ENCODE peak calls at places on chromosomes 12 and 14, in six cellular contexts. One of them, this sample, is unnamed.

GRCh38 chr14:85142982-85143381 is 387.0 kb upstream of the FLRT2 start:
- DNase-seq in GM12878: no peak
- DNase-seq in CD8-positive, alpha-beta T cell: no peak
- DNase-seq in fibroblast of lung: no peak
- DNase-seq in choroid plexus epithelial cell: peak; percentile 65
- DNase-seq in epithelial cell of esophagus: no peak
- DNase-seq in this sample: no peak

GRCh38 chr12:43292699-43293098 is 259.3 kb downstream of the ADAMTS20 start:
- DNase-seq in epithelial cell of esophagus: peak; percentile 56
- DNase-seq in fibroblast of lung: peak; percentile 37
- DNase-seq in choroid plexus epithelial cell: peak; percentile 77
- DNase-seq in GM12878: no peak
- DNase-seq in CD8-positive, alpha-beta T cell: no peak
- DNase-seq in this sample: no peak

GRCh38 chr12:25681580-25681979 is 128.5 kb upstream of the LMNTD1 start:
- DNase-seq in choroid plexus epithelial cell: no peak
- DNase-seq in GM12878: no peak
- DNase-seq in CD8-positive, alpha-beta T cell: no peak
- DNase-seq in epithelial cell of esophagus: peak; percentile 43
- DNase-seq in fibroblast of lung: no peak
- DNase-seq in this sample: no peak

GRCh38 chr14:50647753-50648152 is 20.4 kb downstream of the SAV1 start:
- DNase-seq in CD8-positive, alpha-beta T cell: no peak
- DNase-seq in GM12878: no peak
- DNase-seq in choroid plexus epithelial cell: no peak
- DNase-seq in epithelial cell of esophagus: no peak
- DNase-seq in fibroblast of lung: peak; percentile 68
- DNase-seq in this sample: no peak

GRCh38 chr12:27493260-27493935 is 30.6 kb upstream of the PPFIBP1 start:
- DNase-seq in GM12878: no peak
- DNase-seq in CD8-positive, alpha-beta T cell: no peak
- DNase-seq in choroid plexus epithelial cell: peak; percentile 43
- DNase-seq in fibroblast of lung: no peak
- DNase-seq in epithelial cell of esophagus: peak; percentile 34
- DNase-seq in this sample: no peak

GRCh38 chr14:64217747-64218146 is 76.4 kb downstream of the ESR2 start:
- DNase-seq in GM12878: no peak
- DNase-seq in fibroblast of lung: no peak
- DNase-seq in choroid plexus epithelial cell: no peak
- DNase-seq in epithelial cell of esophagus: no peak
- DNase-seq in CD8-positive, alpha-beta T cell: no peak
- DNase-seq in this sample: no peak

GRCh38 chr12:76422154-76422877 is 74.1 kb upstream of the BBS10 start:
- DNase-seq in choroid plexus epithelial cell: peak; percentile 32
- DNase-seq in epithelial cell of esophagus: no peak
- DNase-seq in fibroblast of lung: peak; percentile 17
- DNase-seq in CD8-positive, alpha-beta T cell: no peak
- DNase-seq in GM12878: no peak
- DNase-seq in this sample: no peak

GRCh38 chr12:85057370-85057963 is 21.3 kb downstream of the LRRIQ1 start:
- DNase-seq in GM12878: no peak
- DNase-seq in epithelial cell of esophagus: peak; percentile 64
- DNase-seq in CD8-positive, alpha-beta T cell: no peak
- DNase-seq in fibroblast of lung: peak; percentile 62
- DNase-seq in choroid plexus epithelial cell: peak; percentile 70
- DNase-seq in this sample: peak; percentile 45

GRCh38 chr12:15984097-15984800 is 73.1 kb downstream of the DERA start:
- DNase-seq in epithelial cell of esophagus: no peak
- DNase-seq in CD8-positive, alpha-beta T cell: no peak
- DNase-seq in choroid plexus epithelial cell: no peak
- DNase-seq in fibroblast of lung: no peak
- DNase-seq in GM12878: no peak
- DNase-seq in this sample: no peak

DNA sequence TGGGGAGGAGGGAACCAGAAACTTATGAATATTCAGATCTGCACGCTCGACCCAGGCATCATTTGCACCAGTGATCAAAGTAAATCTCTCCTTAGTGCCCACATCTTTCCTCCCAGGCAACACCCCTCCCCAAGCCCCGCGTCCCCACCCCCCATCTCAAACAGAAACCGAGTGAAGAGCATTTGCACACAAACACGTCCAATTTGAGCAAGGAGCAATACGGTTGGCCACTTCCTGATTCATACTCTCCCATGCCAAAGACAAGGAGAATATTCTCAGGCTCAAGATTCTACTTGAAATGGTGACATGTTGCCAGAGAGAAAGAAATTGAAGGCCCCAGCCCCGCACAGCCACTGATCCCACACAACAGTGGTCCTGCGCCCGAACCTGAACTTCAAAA is 7.1 kb downstream of the FOXN3 start:
- DNase-seq in fibroblast of lung: no peak
- DNase-seq in GM12878: no peak
- DNase-seq in epithelial cell of esophagus: peak; percentile 30
- DNase-seq in CD8-positive, alpha-beta T cell: no peak
- DNase-seq in choroid plexus epithelial cell: no peak
- DNase-seq in this sample: no peak
- H3K4me3 ChIP-seq in fibroblast of lung: no peak overlapping the region
- H3K4me3 ChIP-seq in GM12878: peak overlapping the region; percentile 57
- H3K4me3 ChIP-seq in epithelial cell of esophagus: peak overlapping the region; percentile 30
- H3K4me3 ChIP-seq in CD8-positive, alpha-beta T cell: no peak overlapping the region
- H3K4me3 ChIP-seq in choroid plexus epithelial cell: no peak overlapping the region
- H3K4me3 ChIP-seq in this sample: no peak overlapping the region

DNA sequence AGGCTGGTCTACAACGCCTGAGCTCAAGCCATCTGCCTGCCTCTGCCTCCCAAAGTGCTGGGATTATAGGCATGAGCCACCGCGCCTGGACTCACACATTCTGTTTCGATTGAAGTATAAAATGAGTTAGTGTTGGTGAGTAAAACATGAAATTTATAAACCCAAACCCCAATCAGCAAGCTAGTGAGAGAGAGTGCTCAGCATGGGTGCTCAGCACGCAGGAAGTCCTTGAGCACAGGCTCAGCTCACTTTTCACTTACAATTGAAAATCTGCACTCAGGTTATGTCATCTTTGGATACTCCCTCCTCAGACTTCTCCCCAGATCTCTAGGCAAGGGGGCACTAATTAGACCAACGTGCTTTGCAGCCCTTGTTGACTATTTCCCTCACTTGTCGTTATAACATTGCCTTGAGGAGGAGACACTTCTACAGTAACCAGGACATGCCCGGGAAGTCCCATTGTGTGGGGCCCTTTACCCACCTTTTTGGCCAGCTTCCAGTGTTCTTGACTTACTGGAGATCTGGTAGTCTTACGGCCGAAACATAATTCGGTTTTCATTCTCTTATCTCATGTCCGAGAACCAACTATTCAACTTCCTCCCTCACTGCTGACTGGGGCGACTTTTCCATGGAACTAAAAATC is 68.5 kb upstream of the AMN1 start:
- DNase-seq in fibroblast of lung: no peak
- DNase-seq in choroid plexus epithelial cell: no peak
- DNase-seq in GM12878: no peak
- DNase-seq in CD8-positive, alpha-beta T cell: no peak
- DNase-seq in epithelial cell of esophagus: no peak
- DNase-seq in this sample: no peak
- H3K4me3 ChIP-seq in fibroblast of lung: no peak overlapping the region
- H3K4me3 ChIP-seq in choroid plexus epithelial cell: no peak overlapping the region
- H3K4me3 ChIP-seq in GM12878: no peak overlapping the region
- H3K4me3 ChIP-seq in CD8-positive, alpha-beta T cell: peak overlapping the region; percentile 20
- H3K4me3 ChIP-seq in epithelial cell of esophagus: no peak overlapping the region
- H3K4me3 ChIP-seq in this sample: no peak overlapping the region

GRCh38 chr14:54347044-54347443 is 49.8 kb upstream of the CDKN3 start:
- DNase-seq in CD8-positive, alpha-beta T cell: no peak
- DNase-seq in choroid plexus epithelial cell: no peak
- DNase-seq in epithelial cell of esophagus: no peak
- DNase-seq in fibroblast of lung: no peak
- DNase-seq in GM12878: no peak
- DNase-seq in this sample: no peak

GRCh38 chr14:54348001-54348611 is 48.7 kb upstream of the CDKN3 start:
- DNase-seq in CD8-positive, alpha-beta T cell: no peak
- DNase-seq in GM12878: no peak
- DNase-seq in choroid plexus epithelial cell: peak; percentile 70
- DNase-seq in fibroblast of lung: peak; percentile 64
- DNase-seq in epithelial cell of esophagus: peak; percentile 50
- DNase-seq in this sample: peak; percentile 46

GRCh38 chr14:54350196-54350595 is 46.6 kb upstream of the CDKN3 start:
- DNase-seq in GM12878: no peak
- DNase-seq in CD8-positive, alpha-beta T cell: no peak
- DNase-seq in choroid plexus epithelial cell: peak; percentile 84
- DNase-seq in fibroblast of lung: peak; percentile 81
- DNase-seq in epithelial cell of esophagus: no peak
- DNase-seq in this sample: no peak

GRCh38 chr14:54349713-54350112 is 47.1 kb upstream of the CDKN3 start:
- DNase-seq in choroid plexus epithelial cell: no peak
- DNase-seq in GM12878: no peak
- DNase-seq in epithelial cell of esophagus: no peak
- DNase-seq in fibroblast of lung: no peak
- DNase-seq in CD8-positive, alpha-beta T cell: no peak
- DNase-seq in this sample: no peak

DNA sequence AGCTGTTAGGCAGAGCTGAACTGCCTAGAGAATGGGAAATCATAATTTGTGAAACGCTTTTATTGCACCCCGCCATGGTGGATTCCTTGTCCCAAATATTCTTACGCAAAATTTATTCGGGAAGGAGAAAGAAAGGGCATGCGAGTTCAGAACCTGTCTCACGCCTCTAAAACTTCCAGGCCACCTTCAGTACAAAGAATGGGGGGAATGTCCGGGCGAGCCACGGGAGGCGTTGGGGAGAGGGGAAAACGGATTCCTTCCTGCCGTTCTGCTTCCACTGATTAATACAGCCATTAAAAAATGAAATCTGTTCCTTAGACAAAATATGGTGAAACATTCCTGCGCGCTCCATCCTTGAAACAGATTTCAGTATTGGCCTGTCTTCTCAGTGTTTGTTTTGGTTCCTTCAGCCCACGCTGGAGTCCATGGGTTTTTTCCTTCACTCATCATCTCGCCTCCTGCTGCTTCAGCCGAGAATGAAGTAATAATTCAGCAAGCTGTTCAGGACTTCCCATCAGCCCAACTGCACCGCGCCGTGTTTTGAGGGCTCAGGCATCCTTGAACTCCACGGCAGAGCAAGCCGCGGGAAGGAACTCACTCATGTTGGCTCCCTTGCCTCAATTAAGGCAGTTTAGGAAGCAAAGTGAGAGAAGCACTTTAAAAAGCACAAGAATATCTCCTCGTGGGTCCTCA is 47.7 kb upstream of the CDKN3 start:
- DNase-seq in epithelial cell of esophagus: no peak
- DNase-seq in choroid plexus epithelial cell: peak; percentile 94
- DNase-seq in fibroblast of lung: peak; percentile 24
- DNase-seq in CD8-positive, alpha-beta T cell: no peak
- DNase-seq in GM12878: no peak
- DNase-seq in this sample: no peak
- H3K4me3 ChIP-seq in epithelial cell of esophagus: no peak overlapping the region
- H3K4me3 ChIP-seq in choroid plexus epithelial cell: peak overlapping the region; percentile 48
- H3K4me3 ChIP-seq in fibroblast of lung: no peak overlapping the region
- H3K4me3 ChIP-seq in CD8-positive, alpha-beta T cell: no peak overlapping the region
- H3K4me3 ChIP-seq in GM12878: no peak overlapping the region
- H3K4me3 ChIP-seq in this sample: no peak overlapping the region

DNA sequence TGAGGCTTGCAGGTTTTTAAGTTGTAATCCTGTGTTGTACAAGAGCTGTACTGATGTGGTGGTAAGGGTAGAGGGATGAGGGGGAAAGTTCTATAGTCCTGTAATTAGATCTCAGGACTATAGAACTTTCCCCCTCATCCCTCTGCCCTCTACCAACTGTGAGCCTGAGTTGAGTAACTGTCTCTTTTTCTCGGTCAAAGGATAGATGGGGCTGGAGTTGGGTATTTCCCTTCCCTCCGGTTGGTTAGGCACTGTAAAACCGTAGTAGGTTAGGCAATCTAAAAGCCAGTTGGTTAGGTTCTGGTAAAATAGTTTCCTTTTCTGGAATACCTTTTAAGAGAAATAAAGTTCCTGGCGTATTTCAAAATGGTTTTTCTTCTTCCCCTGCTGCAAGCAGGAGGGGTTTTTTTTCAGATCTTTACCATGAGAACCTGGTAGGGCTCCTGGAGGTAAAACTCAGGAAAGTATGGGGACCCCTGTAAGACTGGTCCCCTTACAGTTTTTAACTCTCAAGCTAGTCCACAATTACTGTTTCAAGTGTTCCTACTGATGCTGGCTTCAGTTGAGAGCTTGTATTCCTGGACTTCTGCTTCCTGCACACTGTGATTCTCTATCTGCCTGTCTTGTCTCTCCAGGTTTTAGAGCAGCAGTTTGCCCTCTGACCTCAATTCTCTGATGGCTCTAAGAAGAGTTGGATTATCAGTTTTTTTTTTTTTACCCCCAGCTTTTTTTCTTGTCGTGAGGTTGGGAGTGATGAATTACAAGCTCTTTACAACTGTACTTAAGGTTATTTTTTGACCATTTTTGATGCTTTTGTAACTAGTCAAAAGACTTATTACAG is 58.7 kb downstream of the FUT8 start:
- DNase-seq in choroid plexus epithelial cell: no peak
- DNase-seq in epithelial cell of esophagus: no peak
- DNase-seq in CD8-positive, alpha-beta T cell: no peak
- DNase-seq in fibroblast of lung: no peak
- DNase-seq in GM12878: peak; percentile 53
- DNase-seq in this sample: no peak
- H3K4me3 ChIP-seq in choroid plexus epithelial cell: no peak overlapping the region
- H3K4me3 ChIP-seq in epithelial cell of esophagus: no peak overlapping the region
- H3K4me3 ChIP-seq in CD8-positive, alpha-beta T cell: no peak overlapping the region
- H3K4me3 ChIP-seq in fibroblast of lung: no peak overlapping the region
- H3K4me3 ChIP-seq in GM12878: peak overlapping the region; percentile 30
- H3K4me3 ChIP-seq in this sample: no peak overlapping the region

DNA sequence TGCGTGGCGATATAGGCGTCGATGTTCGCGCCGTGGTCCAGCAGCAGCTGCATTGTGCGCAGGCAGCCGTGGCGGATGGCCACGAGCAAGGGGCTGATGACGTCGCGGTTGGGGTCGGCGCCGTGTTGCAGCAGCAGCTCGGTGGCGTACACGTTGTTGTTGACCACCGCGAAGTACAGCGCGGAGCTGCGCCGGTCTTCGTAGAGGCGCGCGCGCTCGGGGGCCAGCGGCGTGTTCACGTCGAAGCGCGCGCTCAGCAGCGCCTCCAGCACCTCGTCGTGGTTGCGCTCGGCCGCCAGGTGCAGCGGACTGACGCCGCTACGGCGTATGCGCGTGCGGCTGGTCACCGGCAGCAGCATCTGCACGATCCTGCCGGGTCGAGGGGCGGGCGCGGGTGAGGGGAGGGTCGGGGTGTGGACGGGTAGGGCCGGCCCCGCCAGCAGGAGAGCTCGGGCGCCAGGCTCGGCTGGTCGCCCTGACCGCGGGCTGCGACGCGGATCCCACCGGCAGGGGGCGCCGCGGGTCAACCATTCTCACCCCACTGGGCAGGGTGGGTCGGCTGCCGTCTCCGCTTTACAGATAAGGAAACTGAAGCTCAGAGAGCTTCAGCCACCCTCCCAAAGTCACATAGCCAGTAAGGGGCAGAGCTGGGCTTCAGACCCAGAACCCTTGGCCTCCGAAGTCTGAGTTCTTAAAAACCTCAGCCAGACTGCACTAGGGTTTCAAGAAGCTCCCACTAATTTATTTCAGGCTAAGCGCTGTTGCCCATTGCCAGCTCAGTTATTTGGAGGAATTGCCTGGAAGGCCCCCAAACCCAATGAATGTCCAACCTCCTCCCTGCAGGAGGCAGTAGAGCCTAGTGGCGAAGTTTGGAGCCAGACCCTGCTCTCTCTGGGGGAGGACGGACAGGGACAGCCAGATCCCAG is 12.4 kb downstream of the FAM181A start:
- DNase-seq in fibroblast of lung: peak; percentile 53
- DNase-seq in CD8-positive, alpha-beta T cell: peak; percentile 87
- DNase-seq in choroid plexus epithelial cell: peak; percentile 74
- DNase-seq in epithelial cell of esophagus: peak; percentile 73
- DNase-seq in GM12878: peak; percentile 25
- DNase-seq in this sample: no peak
- H3K4me3 ChIP-seq in fibroblast of lung: no peak overlapping the region
- H3K4me3 ChIP-seq in CD8-positive, alpha-beta T cell: peak overlapping the region; percentile 33
- H3K4me3 ChIP-seq in choroid plexus epithelial cell: peak overlapping the region; percentile 34
- H3K4me3 ChIP-seq in epithelial cell of esophagus: no peak overlapping the region
- H3K4me3 ChIP-seq in GM12878: no peak overlapping the region
- H3K4me3 ChIP-seq in this sample: no peak overlapping the region

GRCh38 chr12:124553862-124554428 is 13.5 kb downstream of the NCOR2 start:
- DNase-seq in choroid plexus epithelial cell: no peak
- DNase-seq in fibroblast of lung: no peak
- DNase-seq in epithelial cell of esophagus: no peak
- DNase-seq in CD8-positive, alpha-beta T cell: no peak
- DNase-seq in GM12878: no peak
- DNase-seq in this sample: no peak
- H3K4me3 ChIP-seq in choroid plexus epithelial cell: no peak overlapping the region
- H3K4me3 ChIP-seq in fibroblast of lung: no peak overlapping the region
- H3K4me3 ChIP-seq in epithelial cell of esophagus: no peak overlapping the region
- H3K4me3 ChIP-seq in CD8-positive, alpha-beta T cell: peak overlapping the region; percentile 41
- H3K4me3 ChIP-seq in GM12878: no peak overlapping the region
- H3K4me3 ChIP-seq in this sample: no peak overlapping the region

This sample was measured in Jurkat, Clone E6-1.